ENCODE peak calls at places on chromosomes 1 and 21, in five cellular contexts. O is H9, D is HCT116, I is GM23248, J is mammary epithelial cell. V is an unnamed sample.

GRCh38 chr1:99723251-99723650 is 43.2 kb downstream of the FRRS1 start:
- DNase-seq in O (no peak), D (no peak), I (no peak), J (no peak), V (no peak)

GRCh38 chr1:59232209-59232608 is 64.7 kb upstream of the FGGY start:
- DNase-seq in O (no peak), D (no peak), I (no peak), J (no peak), V (peak; percentile 39)

GRCh38 chr1:205420938-205421337 is 918 bp downstream of the LEMD1 start:
- DNase-seq in O (no peak), D (no peak), I (no peak), J (no peak), V (no peak)

GRCh38 chr21:44432841-44433790 is 22.2 kb upstream of the LRRC3 start:
- DNase-seq in O (peak; percentile 25), D (no peak), I (no peak), J (no peak), V (no peak)

GRCh38 chr1:175824079-175824478 is 80.7 kb upstream of the TNR start:
- DNase-seq in O (peak; percentile 76), D (no peak), I (no peak), J (no peak), V (no peak)

GRCh38 chr1:56457767-56458375 is 121.5 kb downstream of the PLPP3 start:
- DNase-seq in O (no peak), D (no peak), I (no peak), J (no peak), V (peak; percentile 45)

GRCh38 chr21:35048706-35049617 is at the start of gene RUNX1:
- DNase-seq in O (no peak), D (no peak), I (peak; percentile 70), J (peak; percentile 91), V (peak; percentile 96)

GRCh38 chr1:199612976-199613774 is 414.3 kb upstream of the NR5A2 start:
- DNase-seq in O (no peak), D (no peak), I (peak; percentile 65), J (peak; percentile 68), V (no peak)

GRCh38 chr1:201790261-201790660 is 38.7 kb upstream of the IPO9 start:
- DNase-seq in O (no peak), D (no peak), I (peak; percentile 88), J (peak; percentile 46), V (peak; percentile 60)

GRCh38 chr1:27332536-27333281 is 9.1 kb upstream of the SYTL1 start:
- DNase-seq in O (peak; percentile 73), D (no peak), I (peak; percentile 64), J (no peak), V (no peak)

GRCh38 chr1:208166340-208167138 is 77.6 kb downstream of the PLXNA2 start:
- DNase-seq in O (peak; percentile 59), D (no peak), I (no peak), J (peak; percentile 91), V (no peak)

GRCh38 chr1:155012052-155012546 is 9.5 kb downstream of the ZBTB7B start:
- DNase-seq in O (peak; percentile 98), D (peak; percentile 62), I (peak; percentile 55), J (no peak), V (peak; percentile 88)

GRCh38 chr1:202010042-202011015 is at the start of gene ELF3:
- DNase-seq in O (peak; percentile 98), D (peak; percentile 98), I (no peak), J (peak; percentile 89), V (no peak)

GRCh38 chr1:19602486-19602885 is 41.6 kb upstream of the NBL1 start:
- DNase-seq in O (no peak), D (no peak), I (no peak), J (no peak), V (peak; percentile 36)

GRCh38 chr1:26096471-26096870 is 15.2 kb upstream of the PDIK1L start:
- DNase-seq in O (no peak), D (no peak), I (no peak), J (no peak), V (no peak)

GRCh38 chr1:61496501-61496900 is 228.4 kb downstream of the TM2D1 start:
- DNase-seq in O (no peak), D (no peak), I (peak; percentile 49), J (peak; percentile 75), V (no peak)

GRCh38 chr1:12232221-12232620 is 2.4 kb downstream of the VPS13D start:
- DNase-seq in O (no peak), D (peak; percentile 41), I (no peak), J (peak; percentile 92), V (no peak)

GRCh38 chr1:115330480-115331013 is 7.5 kb downstream of the NGF start:
- DNase-seq in O (no peak), D (no peak), I (peak; percentile 97), J (peak; percentile 62), V (peak; percentile 83)

GRCh38 chr1:111220302-111220890 is 7.1 kb upstream of the CHI3L2 start:
- DNase-seq in O (no peak), D (no peak), I (no peak), J (no peak), V (no peak)

GRCh38 chr1:221708987-221709386 is 32.9 kb downstream of the DUSP10 start:
- DNase-seq in O (no peak), D (no peak), I (peak; percentile 63), J (peak; percentile 81), V (peak; percentile 66)

GRCh38 chr1:227730630-227731151 is 4.4 kb downstream of the JMJD4 start:
- DNase-seq in O (no peak), D (no peak), I (no peak), J (no peak), V (no peak)

GRCh38 chr1:84996846-84997666 is at the start of gene MCOLN2:
- DNase-seq in O (peak; percentile 65), D (no peak), I (peak; percentile 65), J (peak; percentile 37), V (peak; percentile 12)

GRCh38 chr21:46532080-46532479 is 72.8 kb downstream of the S100B start:
- DNase-seq in O (no peak), D (no peak), I (no peak), J (no peak), V (no peak)

GRCh38 chr1:47886141-47886540 is 111.0 kb downstream of the TRABD2B start:
- DNase-seq in O (no peak), D (no peak), I (no peak), J (no peak), V (no peak)

GRCh38 chr1:152110860-152111514 is 4.3 kb downstream of the TCHH start:
- DNase-seq in O (peak; percentile 70), D (no peak), I (peak; percentile 69), J (peak; percentile 71), V (peak; percentile 37)

DNA sequence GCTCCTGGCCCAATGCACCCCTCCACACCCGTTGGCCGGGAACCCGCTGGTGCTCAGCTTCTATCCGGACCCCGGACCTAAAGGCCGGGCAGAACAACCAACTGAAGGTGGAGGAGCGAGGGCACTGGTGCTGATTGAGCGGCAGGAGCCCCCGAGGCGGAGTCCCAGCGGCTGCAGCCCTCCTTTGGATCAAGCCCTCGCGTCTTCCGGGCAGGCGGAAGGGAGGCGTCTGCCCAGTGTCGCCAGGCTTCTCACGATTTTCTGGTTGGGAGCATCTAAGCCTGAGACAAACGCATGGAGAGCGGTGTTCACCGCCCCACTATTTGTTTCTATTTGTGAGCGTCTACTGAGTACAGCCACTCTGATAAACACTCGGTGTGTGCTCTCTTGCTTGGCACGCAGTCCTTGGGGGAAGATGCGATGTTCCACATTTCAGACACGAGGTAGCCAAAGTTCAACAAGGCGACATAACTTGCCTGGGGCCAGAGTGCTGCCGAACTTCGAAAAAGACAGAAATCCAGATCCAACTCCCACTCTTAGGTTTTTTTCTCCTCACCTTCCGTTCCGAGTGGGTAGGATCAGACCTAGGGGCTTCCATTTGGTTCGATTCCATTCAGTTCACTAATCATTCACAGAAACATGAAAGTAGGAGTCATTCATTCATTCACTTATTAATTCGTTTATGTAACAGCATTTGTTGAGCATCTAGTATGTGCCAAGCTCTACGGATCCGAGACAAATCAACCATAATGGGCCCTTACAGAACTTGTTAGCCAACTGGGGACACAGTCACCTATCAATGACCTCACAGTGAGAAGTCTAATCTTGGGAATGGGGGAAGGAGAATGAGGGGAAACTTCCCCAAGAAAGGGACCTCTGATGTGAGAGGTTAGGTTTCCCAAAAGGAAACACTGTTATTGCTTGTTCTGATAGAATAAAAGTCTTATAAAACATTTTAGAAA is 4.9 kb upstream of the DMRTA2 start:
- DNase-seq in O (peak; percentile 71), D (no peak), I (no peak), J (no peak), V (no peak)
- H3K4me2 ChIP-seq in O (peak overlapping the region; percentile 26), D (no peak overlapping the region), I (no peak overlapping the region), J (no peak overlapping the region), V (no peak overlapping the region)

GRCh38 chr1:24109166-24109483 is 2.8 kb downstream of the MYOM3 start:
- DNase-seq in O (no peak), D (no peak), I (no peak), J (no peak), V (no peak)
- H2AFZ ChIP-seq in O (no peak overlapping the region), D (no peak overlapping the region), I (no peak overlapping the region), J (peak overlapping the region; percentile 55), V (no peak overlapping the region)

GRCh38 chr1:184622136-184622823 is 132.4 kb downstream of the EDEM3 start:
- DNase-seq in O (no peak), D (no peak), I (peak; percentile 72), J (peak; percentile 77), V (peak; percentile 100)
- H3K27ac ChIP-seq in O (no peak overlapping the region), D (no peak overlapping the region), I (no peak overlapping the region), J (no peak overlapping the region), V (peak overlapping the region; percentile 62)

DNA sequence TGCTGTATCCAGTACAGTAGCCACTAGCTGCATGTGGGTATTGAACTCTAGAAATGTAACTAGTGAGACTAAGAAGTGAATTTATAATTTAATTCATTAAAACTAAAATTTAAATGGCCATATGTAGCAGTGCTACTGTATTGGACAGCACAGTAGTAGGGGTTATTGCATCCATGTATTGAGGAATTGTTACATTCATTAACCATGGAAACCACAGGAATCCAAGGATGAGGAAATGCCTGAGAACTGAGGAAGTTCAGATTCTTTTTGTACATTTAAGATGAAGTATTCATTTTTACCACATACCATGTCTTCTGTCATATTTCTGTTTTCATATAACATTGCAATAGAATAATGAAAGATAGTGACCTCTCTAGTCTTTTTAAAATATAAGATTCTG is 2.6 kb downstream of the MTF2 start:
- DNase-seq in O (no peak), D (no peak), I (peak; percentile 89), J (peak; percentile 57), V (peak; percentile 86)
- H3K4me2 ChIP-seq in O (peak overlapping the region; percentile 64), D (no peak overlapping the region), I (peak overlapping the region; percentile 96), J (peak overlapping the region; percentile 89), V (peak overlapping the region; percentile 94)

DNA sequence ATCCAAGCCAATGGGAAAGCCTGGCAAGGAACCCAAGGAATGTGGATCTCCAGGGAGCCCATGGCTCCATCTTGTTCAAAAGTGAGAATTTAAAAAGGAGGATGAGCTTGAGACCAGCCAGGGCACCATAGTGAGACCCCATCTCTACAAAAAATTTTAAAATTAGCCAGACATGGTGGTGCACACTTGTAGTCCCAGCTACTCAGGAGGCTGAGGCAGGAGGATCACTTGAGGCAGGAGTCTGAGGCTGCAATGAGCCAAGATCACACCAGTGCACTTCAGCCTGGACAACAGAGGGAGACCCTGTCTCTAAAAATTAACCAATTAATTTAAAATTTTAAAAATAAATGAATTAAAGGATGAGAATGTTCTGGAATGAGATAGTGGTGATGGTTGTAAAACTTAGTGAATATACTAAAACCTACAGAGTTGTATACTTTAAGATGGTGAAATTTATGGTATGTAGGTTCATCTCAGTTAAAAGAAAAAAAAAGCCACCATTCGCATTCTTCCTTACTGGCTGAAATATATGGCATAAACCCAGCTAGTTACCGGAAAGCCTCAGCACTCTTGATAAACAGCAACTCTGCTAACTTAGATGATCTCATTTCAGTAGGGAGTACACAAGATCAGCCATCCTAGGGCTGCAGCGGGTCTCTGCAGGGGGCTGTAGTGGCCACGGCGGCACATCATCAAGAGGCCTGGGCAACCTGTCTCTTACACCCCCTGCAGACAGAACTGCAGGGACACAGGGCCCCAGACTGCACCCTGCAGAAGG is 48.3 kb upstream of the H6PD start:
- DNase-seq in O (no peak), D (no peak), I (no peak), J (no peak), V (peak; percentile 66)
- H2AFZ ChIP-seq in O (no peak overlapping the region), D (no peak overlapping the region), I (no peak overlapping the region), J (no peak overlapping the region), V (no peak overlapping the region)

V was measured in fibroblast of lung.